ENCODE peak calls at places on chromosome 1, in six cellular contexts. I is GM12865, V is fibroblast of pulmonary artery, G is tibial artery, O is bronchial epithelial cell, C is astrocyte of the cerebellum. B is an unnamed sample.

GRCh38 chr1:200660719-200661118 is 9.0 kb downstream of the DDX59 start:
- DNase-seq in I (no peak), G (peak), O (no peak), C (no peak), V (peak), B (peak)

GRCh38 chr1:38772026-38772425 is 87.5 kb downstream of the RRAGC start:
- DNase-seq in G (no peak), O (no peak), V (no peak), C (no peak), I (no peak), B (no peak)

GRCh38 chr1:172849653-172850052 is 190.8 kb downstream of the FASLG start:
- DNase-seq in O (no peak), I (no peak), C (no peak), V (no peak), G (no peak), B (no peak)

GRCh38 chr1:88892146-88892877 is 945 bp upstream of the GTF2B start:
- DNase-seq in O (no peak), C (no peak), I (peak), G (no peak), V (peak), B (peak)

GRCh38 chr1:210608766-210609165 is 280.1 kb downstream of the HHAT start:
- DNase-seq in V (no peak), C (no peak), G (no peak), O (no peak), I (no peak), B (no peak)

GRCh38 chr1:192609110-192610079 is 26.6 kb upstream of the RGS13 start:
- DNase-seq in I (peak), G (peak), V (no peak), O (no peak), C (no peak), B (no peak)

GRCh38 chr1:161946071-161946987 is 77.3 kb downstream of the OLFML2B start:
- DNase-seq in V (peak), C (peak), O (no peak), I (no peak), G (no peak), B (peak)

GRCh38 chr1:68571499-68571898 is 74.6 kb upstream of the DEPDC1 start:
- DNase-seq in O (peak), C (no peak), I (no peak), V (peak), G (no peak), B (peak)

GRCh38 chr1:213252026-213252425 is 201.0 kb downstream of the RPS6KC1 start:
- DNase-seq in O (no peak), C (no peak), V (no peak), I (no peak), G (no peak), B (no peak)

GRCh38 chr1:41535236-41535720 is 50.8 kb upstream of the EDN2 start:
- DNase-seq in C (no peak), G (no peak), I (no peak), V (no peak), O (no peak), B (no peak)

GRCh38 chr1:14913475-14914155 is 239.9 kb upstream of the TMEM51 start:
- DNase-seq in I (peak), V (no peak), C (no peak), O (peak), G (no peak), B (no peak)

GRCh38 chr1:214842856-214843255 is 239.7 kb upstream of the KCNK2 start:
- DNase-seq in C (peak), O (no peak), I (no peak), G (no peak), V (no peak), B (no peak)

GRCh38 chr1:65422241-65423203 is 2.1 kb downstream of the LEPR start:
- DNase-seq in O (peak), I (peak), C (peak), G (no peak), V (peak), B (peak)
- H3K4me3 ChIP-seq in O (no peak), I (no peak), C (peak), G (peak), V (peak), B (peak)

DNA sequence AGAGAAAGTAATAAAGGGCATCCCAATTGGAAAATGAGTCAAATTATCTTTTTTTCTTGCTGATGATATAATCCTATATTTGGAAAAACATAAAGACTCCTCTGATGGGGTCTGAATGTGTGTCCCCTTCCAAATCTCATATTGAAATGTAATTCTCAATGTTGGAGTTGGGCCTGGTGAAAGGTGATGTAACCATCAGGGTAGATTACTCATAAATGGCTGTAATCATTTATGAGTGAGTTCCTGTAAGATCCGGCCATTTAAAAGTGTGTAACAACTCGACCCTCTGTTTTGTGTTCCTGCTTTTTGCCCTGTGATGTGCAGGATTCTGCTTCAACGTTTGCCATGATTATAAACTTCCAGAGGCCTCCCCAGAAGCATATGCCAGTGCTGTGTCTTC is 44.3 kb upstream of the MAP1LC3C start:
- DNase-seq in C (no peak), V (no peak), G (no peak), O (peak), I (no peak), B (no peak)
- TF ChIP-seq CTCF in C (no peak), V (no peak), G (no peak), O (no peak), I (no peak), B (no peak)

GRCh38 chr1:158103860-158104522 is 76.7 kb upstream of the CD1D start:
- DNase-seq in G (no peak), V (no peak), O (no peak), I (no peak), C (no peak), B (no peak)
- H3K4me3 ChIP-seq in G (no peak), V (no peak), O (no peak), I (no peak), C (no peak), B (no peak)

DNA sequence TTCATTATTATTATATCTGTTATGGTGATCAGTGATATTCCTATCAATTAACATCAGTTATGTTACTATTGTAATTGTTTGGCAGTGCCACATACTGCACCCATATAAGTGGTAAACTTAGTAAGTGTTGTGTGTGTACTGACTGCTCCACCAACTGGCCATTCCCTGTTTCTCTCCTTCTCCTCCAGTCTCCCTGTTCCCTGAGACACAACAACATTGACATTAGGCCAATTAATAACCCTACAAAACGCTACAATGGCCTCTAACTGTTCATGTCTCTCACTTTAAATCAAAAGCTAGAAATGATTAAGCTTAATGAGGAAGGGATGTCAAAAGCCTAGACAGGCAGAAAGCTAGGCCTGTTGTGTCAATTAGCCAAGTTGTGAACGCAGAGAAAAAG is 6.6 kb upstream of the THRAP3 start:
- DNase-seq in O (peak), G (no peak), C (no peak), I (no peak), V (peak), B (peak)
- TF ChIP-seq CTCF in O (peak), G (no peak), C (peak), I (no peak), V (peak), B (peak)

GRCh38 chr1:220881918-220882891 is 3.0 kb downstream of the HLX start:
- DNase-seq in G (no peak), V (peak), O (no peak), C (no peak), I (no peak), B (peak)

GRCh38 chr1:220886470-220887201 is 7.4 kb downstream of the HLX start:
- DNase-seq in C (no peak), G (no peak), I (no peak), V (no peak), O (no peak), B (no peak)

GRCh38 chr1:220884981-220885918 is 6.0 kb downstream of the HLX start:
- DNase-seq in V (no peak), C (no peak), G (no peak), O (no peak), I (no peak), B (no peak)

GRCh38 chr1:220885971-220886370 is 6.7 kb downstream of the HLX start:
- DNase-seq in V (no peak), I (no peak), O (no peak), G (no peak), C (no peak), B (no peak)

GRCh38 chr1:220884109-220884980 is 5.1 kb downstream of the HLX start:
- DNase-seq in I (no peak), O (no peak), V (no peak), G (no peak), C (no peak), B (no peak)
- H3K4me3 ChIP-seq in I (no peak), O (no peak), V (no peak), G (no peak), C (no peak), B (no peak)

DNA sequence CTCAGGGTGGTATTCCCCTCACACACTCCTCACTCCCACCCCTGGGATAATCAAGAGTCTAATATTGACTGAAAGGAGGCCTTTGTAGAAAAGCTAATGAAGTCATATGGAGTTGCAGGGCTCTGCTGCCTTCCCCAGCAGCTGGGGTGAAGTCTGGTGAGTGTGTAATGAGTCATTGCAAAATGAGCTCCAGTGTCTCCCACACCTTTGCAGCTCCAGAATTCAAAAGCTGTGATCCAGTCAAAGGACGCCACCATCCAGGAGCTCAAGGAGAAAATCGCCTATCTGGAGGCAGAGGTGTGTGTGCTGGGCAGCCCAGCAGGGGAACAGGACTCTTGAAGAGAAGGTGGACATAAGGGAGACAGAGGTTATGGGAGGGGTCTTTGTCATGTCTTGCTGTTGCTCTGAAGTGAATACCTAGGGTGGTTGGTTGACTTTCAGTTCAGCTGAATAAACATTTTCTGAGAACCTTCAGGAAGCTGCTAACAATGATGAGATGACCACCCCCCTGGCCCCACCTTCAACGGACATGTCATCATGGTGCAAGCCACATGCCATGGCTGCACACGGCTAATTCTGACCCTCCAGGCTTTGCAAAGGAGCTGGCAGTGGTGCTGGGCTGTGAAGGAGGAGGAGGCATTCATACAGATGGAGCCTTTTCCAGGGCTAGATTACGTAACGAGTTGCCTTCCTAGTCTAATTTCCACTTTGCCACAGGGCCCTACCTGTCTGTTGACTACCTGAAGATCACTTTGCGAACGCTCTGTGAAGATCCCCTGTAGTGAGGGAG is 32.2 kb upstream of the SNX27 start:
- DNase-seq in I (no peak), C (no peak), O (peak), V (peak), G (no peak), B (peak)
- TF ChIP-seq CTCF in I (no peak), C (no peak), O (no peak), V (no peak), G (no peak), B (no peak)

B was measured in cardiac fibroblast.